ENCODE peak calls at places on chromosomes 1 and 21, in five cellular contexts. One of them, this sample, is unnamed.

GRCh38 chr1:175191654-175192053 is 922 bp downstream of the KIAA0040 start:
- DNase-seq in A549: no peak
- DNase-seq in HFFc6: no peak
- DNase-seq in esophagus muscularis mucosa: peak; percentile 90
- DNase-seq in fibroblast of pulmonary artery: peak; percentile 6
- DNase-seq in this sample: no peak

GRCh38 chr1:230208619-230209261 is 141.7 kb downstream of the GALNT2 start:
- DNase-seq in A549: no peak
- DNase-seq in HFFc6: no peak
- DNase-seq in esophagus muscularis mucosa: no peak
- DNase-seq in fibroblast of pulmonary artery: no peak
- DNase-seq in this sample: no peak

GRCh38 chr1:241408170-241408569 is 51.2 kb upstream of the RGS7 start:
- DNase-seq in A549: no peak
- DNase-seq in HFFc6: peak; percentile 31
- DNase-seq in esophagus muscularis mucosa: no peak
- DNase-seq in fibroblast of pulmonary artery: peak; percentile 27
- DNase-seq in this sample: no peak

GRCh38 chr1:230609208-230609607 is 33.1 kb upstream of the COG2 start:
- DNase-seq in A549: no peak
- DNase-seq in HFFc6: no peak
- DNase-seq in esophagus muscularis mucosa: no peak
- DNase-seq in fibroblast of pulmonary artery: no peak
- DNase-seq in this sample: no peak

GRCh38 chr1:156881101-156881500 is 12.4 kb upstream of the PEAR1 start:
- DNase-seq in A549: no peak
- DNase-seq in HFFc6: no peak
- DNase-seq in esophagus muscularis mucosa: no peak
- DNase-seq in fibroblast of pulmonary artery: no peak
- DNase-seq in this sample: no peak

GRCh38 chr1:11340248-11340632 is 67.2 kb downstream of the UBIAD1 start:
- DNase-seq in A549: no peak
- DNase-seq in HFFc6: no peak
- DNase-seq in esophagus muscularis mucosa: no peak
- DNase-seq in fibroblast of pulmonary artery: no peak
- DNase-seq in this sample: no peak

GRCh38 chr1:153793973-153794615 is 18.9 kb downstream of the SLC27A3 start:
- DNase-seq in A549: no peak
- DNase-seq in HFFc6: no peak
- DNase-seq in esophagus muscularis mucosa: no peak
- DNase-seq in fibroblast of pulmonary artery: no peak
- DNase-seq in this sample: no peak

GRCh38 chr1:244077473-244078220 is 26.6 kb downstream of the ZBTB18 start:
- DNase-seq in A549: no peak
- DNase-seq in HFFc6: no peak
- DNase-seq in esophagus muscularis mucosa: peak; percentile 89
- DNase-seq in fibroblast of pulmonary artery: no peak
- DNase-seq in this sample: no peak

GRCh38 chr1:231192620-231193163 is 30.8 kb downstream of the TRIM67 start:
- DNase-seq in A549: peak; percentile 80
- DNase-seq in HFFc6: no peak
- DNase-seq in esophagus muscularis mucosa: no peak
- DNase-seq in fibroblast of pulmonary artery: peak; percentile 35
- DNase-seq in this sample: no peak

GRCh38 chr21:18940791-18941190 is 537.2 kb upstream of the TMPRSS15 start:
- DNase-seq in A549: no peak
- DNase-seq in HFFc6: no peak
- DNase-seq in esophagus muscularis mucosa: no peak
- DNase-seq in fibroblast of pulmonary artery: no peak
- DNase-seq in this sample: no peak

GRCh38 chr1:9870572-9870971 is 39.5 kb downstream of the CTNNBIP1 start:
- DNase-seq in A549: no peak
- DNase-seq in HFFc6: no peak
- DNase-seq in esophagus muscularis mucosa: no peak
- DNase-seq in fibroblast of pulmonary artery: no peak
- DNase-seq in this sample: no peak

GRCh38 chr1:201085902-201086735 is 26.1 kb downstream of the CACNA1S start:
- DNase-seq in A549: peak; percentile 61
- DNase-seq in HFFc6: peak; percentile 30
- DNase-seq in esophagus muscularis mucosa: no peak
- DNase-seq in fibroblast of pulmonary artery: peak; percentile 48
- DNase-seq in this sample: no peak

GRCh38 chr1:240245629-240246020 is 153.9 kb downstream of the FMN2 start:
- DNase-seq in A549: no peak
- DNase-seq in HFFc6: peak; percentile 67
- DNase-seq in esophagus muscularis mucosa: no peak
- DNase-seq in fibroblast of pulmonary artery: no peak
- DNase-seq in this sample: no peak

GRCh38 chr1:3711780-3712451 is 40.3 kb upstream of the CCDC27 start:
- DNase-seq in A549: no peak
- DNase-seq in HFFc6: no peak
- DNase-seq in esophagus muscularis mucosa: no peak
- DNase-seq in fibroblast of pulmonary artery: no peak
- DNase-seq in this sample: no peak

GRCh38 chr1:30877205-30877912 is 31.2 kb downstream of the SDC3 start:
- DNase-seq in A549: no peak
- DNase-seq in HFFc6: peak; percentile 36
- DNase-seq in esophagus muscularis mucosa: no peak
- DNase-seq in fibroblast of pulmonary artery: peak; percentile 94
- DNase-seq in this sample: peak; percentile 82

GRCh38 chr1:178723541-178723940 is 1.5 kb upstream of the RALGPS2 start:
- DNase-seq in A549: no peak
- DNase-seq in HFFc6: no peak
- DNase-seq in esophagus muscularis mucosa: no peak
- DNase-seq in fibroblast of pulmonary artery: no peak
- DNase-seq in this sample: no peak

GRCh38 chr1:147062951-147063350 is 109.3 kb downstream of the PRKAB2 start:
- DNase-seq in A549: no peak
- DNase-seq in HFFc6: no peak
- DNase-seq in esophagus muscularis mucosa: no peak
- DNase-seq in fibroblast of pulmonary artery: peak; percentile 38
- DNase-seq in this sample: peak; percentile 12

GRCh38 chr1:21700094-21700493 is 30.9 kb upstream of the RAP1GAP start:
- DNase-seq in A549: no peak
- DNase-seq in HFFc6: no peak
- DNase-seq in esophagus muscularis mucosa: no peak
- DNase-seq in fibroblast of pulmonary artery: no peak
- DNase-seq in this sample: no peak

GRCh38 chr21:30719401-30719800 is 824 bp upstream of the KRTAP21-3 start:
- DNase-seq in A549: no peak
- DNase-seq in HFFc6: no peak
- DNase-seq in esophagus muscularis mucosa: no peak
- DNase-seq in fibroblast of pulmonary artery: no peak
- DNase-seq in this sample: no peak

GRCh38 chr1:21775542-21775899 is 7.4 kb downstream of the USP48 start:
- DNase-seq in A549: no peak
- DNase-seq in HFFc6: no peak
- DNase-seq in esophagus muscularis mucosa: no peak
- DNase-seq in fibroblast of pulmonary artery: no peak
- DNase-seq in this sample: no peak

GRCh38 chr1:27956761-27957160 is 3.0 kb upstream of the XKR8 start:
- DNase-seq in A549: no peak
- DNase-seq in HFFc6: no peak
- DNase-seq in esophagus muscularis mucosa: no peak
- DNase-seq in fibroblast of pulmonary artery: no peak
- DNase-seq in this sample: no peak

GRCh38 chr1:53046930-53047329 is 15.1 kb upstream of the PODN start:
- DNase-seq in A549: no peak
- DNase-seq in HFFc6: peak; percentile 51
- DNase-seq in esophagus muscularis mucosa: no peak
- DNase-seq in fibroblast of pulmonary artery: peak; percentile 85
- DNase-seq in this sample: no peak

GRCh38 chr1:1132928-1133750 is 17.2 kb upstream of the C1orf159 start:
- DNase-seq in A549: no peak
- DNase-seq in HFFc6: no peak
- DNase-seq in esophagus muscularis mucosa: no peak
- DNase-seq in fibroblast of pulmonary artery: no peak
- DNase-seq in this sample: peak; percentile 12

GRCh38 chr1:234661249-234661928 is 51.4 kb upstream of the IRF2BP2 start:
- DNase-seq in A549: no peak
- DNase-seq in HFFc6: no peak
- DNase-seq in esophagus muscularis mucosa: peak; percentile 86
- DNase-seq in fibroblast of pulmonary artery: no peak
- DNase-seq in this sample: no peak

GRCh38 chr21:35652872-35653271 is 407.5 kb downstream of the SETD4 start:
- DNase-seq in A549: no peak
- DNase-seq in HFFc6: no peak
- DNase-seq in esophagus muscularis mucosa: peak; percentile 37
- DNase-seq in fibroblast of pulmonary artery: no peak
- DNase-seq in this sample: no peak

GRCh38 chr1:204837440-204838084 is 33.1 kb upstream of the NFASC start:
- DNase-seq in A549: peak; percentile 45
- DNase-seq in HFFc6: peak; percentile 40
- DNase-seq in esophagus muscularis mucosa: no peak
- DNase-seq in fibroblast of pulmonary artery: peak; percentile 71
- DNase-seq in this sample: peak; percentile 32

GRCh38 chr1:181221078-181221477 is 132.6 kb downstream of the IER5 start:
- DNase-seq in A549: no peak
- DNase-seq in HFFc6: no peak
- DNase-seq in esophagus muscularis mucosa: no peak
- DNase-seq in fibroblast of pulmonary artery: no peak
- DNase-seq in this sample: no peak

GRCh38 chr1:42334240-42335049 is 590 bp downstream of the FOXJ3 start:
- DNase-seq in A549: peak; percentile 69
- DNase-seq in HFFc6: peak; percentile 63
- DNase-seq in esophagus muscularis mucosa: no peak
- DNase-seq in fibroblast of pulmonary artery: peak; percentile 54
- DNase-seq in this sample: no peak

GRCh38 chr1:31214316-31215082 is 25.2 kb downstream of the NKAIN1 start:
- DNase-seq in A549: no peak
- DNase-seq in HFFc6: no peak
- DNase-seq in esophagus muscularis mucosa: no peak
- DNase-seq in fibroblast of pulmonary artery: no peak
- DNase-seq in this sample: no peak

GRCh38 chr21:42544544-42544943 is 30.9 kb downstream of the SLC37A1 start:
- DNase-seq in A549: no peak
- DNase-seq in HFFc6: no peak
- DNase-seq in esophagus muscularis mucosa: no peak
- DNase-seq in fibroblast of pulmonary artery: no peak
- DNase-seq in this sample: no peak

GRCh38 chr1:24948072-24948827 is 18.2 kb upstream of the RUNX3 start:
- DNase-seq in A549: no peak
- DNase-seq in HFFc6: no peak
- DNase-seq in esophagus muscularis mucosa: no peak
- DNase-seq in fibroblast of pulmonary artery: no peak
- DNase-seq in this sample: no peak
- TF ChIP-seq CTCF in A549: no peak
- TF ChIP-seq CTCF in HFFc6: no peak
- TF ChIP-seq CTCF in esophagus muscularis mucosa: no peak
- TF ChIP-seq CTCF in fibroblast of pulmonary artery: no peak
- TF ChIP-seq CTCF in this sample: no peak

DNA sequence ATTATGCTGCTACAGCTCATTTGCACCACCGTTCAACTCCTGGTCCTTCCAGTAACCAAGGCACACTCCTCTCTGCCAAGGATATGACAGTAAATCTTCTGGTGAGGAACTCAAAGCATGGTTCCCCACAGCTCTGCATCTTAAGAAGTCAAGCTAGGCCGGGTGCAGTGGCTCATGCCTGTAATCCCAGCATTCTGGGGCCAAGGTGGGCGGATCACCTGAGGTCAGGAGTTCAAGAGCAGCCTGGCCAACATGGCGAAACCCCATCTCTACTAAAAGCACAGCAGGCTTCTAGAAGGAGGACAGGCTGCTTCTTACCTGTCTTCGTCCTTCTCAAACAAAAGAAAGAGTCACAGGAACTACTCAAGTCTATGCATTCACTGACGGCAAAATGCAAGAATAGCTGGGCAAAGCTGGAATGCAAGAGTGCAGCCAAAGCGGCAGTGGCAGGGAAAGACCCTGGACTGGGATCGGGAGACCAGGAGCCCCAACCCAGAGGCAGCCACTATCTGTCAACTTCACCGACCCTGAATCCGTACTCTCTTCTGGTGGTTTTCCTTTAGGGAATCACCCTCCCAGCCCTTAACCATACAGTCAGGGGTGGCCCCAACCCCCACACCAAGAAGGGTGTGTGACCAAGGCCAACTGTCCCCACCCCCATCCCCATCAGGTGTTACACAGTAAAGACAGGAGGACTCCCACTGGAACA is 75.5 kb downstream of the NPHP4 start:
- DNase-seq in A549: no peak
- DNase-seq in HFFc6: no peak
- DNase-seq in esophagus muscularis mucosa: no peak
- DNase-seq in fibroblast of pulmonary artery: no peak
- DNase-seq in this sample: no peak
- TF ChIP-seq CTCF in A549: no peak
- TF ChIP-seq CTCF in HFFc6: no peak
- TF ChIP-seq CTCF in esophagus muscularis mucosa: no peak
- TF ChIP-seq CTCF in fibroblast of pulmonary artery: no peak
- TF ChIP-seq CTCF in this sample: no peak

GRCh38 chr1:170664828-170665617 is 1.1 kb downstream of the PRRX1 start:
- DNase-seq in A549: peak; percentile 22
- DNase-seq in HFFc6: peak; percentile 47
- DNase-seq in esophagus muscularis mucosa: no peak
- DNase-seq in fibroblast of pulmonary artery: peak; percentile 69
- DNase-seq in this sample: no peak
- TF ChIP-seq CTCF in A549: no peak
- TF ChIP-seq CTCF in HFFc6: peak; percentile 66
- TF ChIP-seq CTCF in esophagus muscularis mucosa: no peak
- TF ChIP-seq CTCF in fibroblast of pulmonary artery: peak; percentile 41
- TF ChIP-seq CTCF in this sample: peak; percentile 12

DNA sequence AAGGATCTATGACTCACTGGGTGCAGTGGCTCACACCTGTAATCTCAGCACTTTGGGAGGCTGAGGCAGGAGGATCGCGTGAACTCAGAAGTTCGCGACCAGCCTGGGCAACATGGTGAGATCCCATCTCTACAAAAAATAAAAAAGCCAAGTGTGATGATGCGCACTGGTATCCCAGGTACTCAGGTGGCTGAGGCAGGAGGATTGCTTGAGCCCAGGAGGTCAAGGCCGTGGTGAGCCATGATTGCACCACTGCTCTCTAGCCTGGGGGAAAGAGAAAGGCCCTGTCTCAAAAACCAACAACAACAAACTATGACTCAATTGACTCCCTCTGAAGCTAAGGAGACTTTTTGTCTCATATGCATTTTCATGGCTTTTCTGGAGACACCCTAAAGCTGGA is 118.8 kb downstream of the CCDC185 start:
- DNase-seq in A549: no peak
- DNase-seq in HFFc6: no peak
- DNase-seq in esophagus muscularis mucosa: no peak
- DNase-seq in fibroblast of pulmonary artery: no peak
- DNase-seq in this sample: no peak
- TF ChIP-seq CTCF in A549: no peak
- TF ChIP-seq CTCF in HFFc6: no peak
- TF ChIP-seq CTCF in esophagus muscularis mucosa: no peak
- TF ChIP-seq CTCF in fibroblast of pulmonary artery: no peak
- TF ChIP-seq CTCF in this sample: no peak

GRCh38 chr1:150083907-150084306 is 16.3 kb downstream of the VPS45 start:
- DNase-seq in A549: no peak
- DNase-seq in HFFc6: no peak
- DNase-seq in esophagus muscularis mucosa: no peak
- DNase-seq in fibroblast of pulmonary artery: no peak
- DNase-seq in this sample: no peak
- TF ChIP-seq CTCF in A549: no peak
- TF ChIP-seq CTCF in HFFc6: no peak
- TF ChIP-seq CTCF in esophagus muscularis mucosa: no peak
- TF ChIP-seq CTCF in fibroblast of pulmonary artery: no peak
- TF ChIP-seq CTCF in this sample: no peak

This sample was measured in AG09319.